ENCODE peak calls at places on chromosomes 11 and 22, in five cellular contexts. I, S, H, A and P are unnamed samples.

GRCh38 chr11:17138562-17138961 is 61.1 kb upstream of the RPS13 start:
- DNase-seq in I (no peak), S (no peak), H (no peak), A (no peak), P (no peak)

GRCh38 chr22:40414838-40415505 is 44.6 kb downstream of the SGSM3 start:
- DNase-seq in I (peak; percentile 57), S (no peak), H (no peak), A (no peak), P (peak; percentile 66)

GRCh38 chr11:99739464-99740089 is 718.8 kb downstream of the CNTN5 start:
- DNase-seq in I (peak; percentile 22), S (no peak), H (no peak), A (no peak), P (peak; percentile 18)

GRCh38 chr11:88886796-88887195 is 179.0 kb downstream of the GRM5 start:
- DNase-seq in I (peak; percentile 8), S (no peak), H (no peak), A (no peak), P (peak; percentile 14)

GRCh38 chr11:58770627-58771457 is 39.1 kb upstream of the GLYAT start:
- DNase-seq in I (no peak), S (no peak), H (no peak), A (no peak), P (no peak)

GRCh38 chr11:118277312-118277711 is 13.2 kb upstream of the MPZL2 start:
- DNase-seq in I (no peak), S (no peak), H (no peak), A (no peak), P (peak; percentile 13)

GRCh38 chr22:41517172-41518047 is 26.9 kb downstream of the POLR3H start:
- DNase-seq in I (peak; percentile 68), S (peak; percentile 90), H (peak; percentile 80), A (peak; percentile 21), P (peak; percentile 59)

GRCh38 chr11:27239305-27239942 is 123.6 kb downstream of the CCDC34 start:
- DNase-seq in I (no peak), S (no peak), H (no peak), A (no peak), P (no peak)

GRCh38 chr11:27913650-27914049 is 194.3 kb downstream of the KIF18A start:
- DNase-seq in I (no peak), S (no peak), H (no peak), A (no peak), P (no peak)

GRCh38 chr22:26615149-26615548 is 2.7 kb downstream of the CRYBB1 start:
- DNase-seq in I (peak; percentile 63), S (no peak), H (no peak), A (no peak), P (peak; percentile 57)

GRCh38 chr11:80330302-80330701 is 889.5 kb upstream of the TENM4 start:
- DNase-seq in I (no peak), S (no peak), H (no peak), A (no peak), P (no peak)

GRCh38 chr11:67119577-67120391 is 721 bp downstream of the KDM2A start:
- DNase-seq in I (peak; percentile 55), S (no peak), H (no peak), A (peak; percentile 15), P (peak; percentile 62)

GRCh38 chr22:45319319-45319675 is 9.6 kb downstream of the FAM118A start:
- DNase-seq in I (no peak), S (no peak), H (no peak), A (peak; percentile 25), P (no peak)

GRCh38 chr11:111541209-111542061 is 915 bp downstream of the LAYN start:
- DNase-seq in I (peak; percentile 41), S (no peak), H (no peak), A (no peak), P (peak; percentile 43)

GRCh38 chr11:25037431-25037830 is 540.6 kb downstream of the LUZP2 start:
- DNase-seq in I (no peak), S (no peak), H (no peak), A (no peak), P (no peak)

GRCh38 chr11:86021390-86021789 is 47.5 kb downstream of the PICALM start:
- DNase-seq in I (no peak), S (no peak), H (no peak), A (no peak), P (no peak)

GRCh38 chr11:6362185-6362867 is 27.9 kb upstream of the SMPD1 start:
- DNase-seq in I (no peak), S (no peak), H (no peak), A (no peak), P (no peak)

GRCh38 chr11:45451766-45452440 is 165.8 kb upstream of the SYT13 start:
- DNase-seq in I (no peak), S (no peak), H (no peak), A (no peak), P (no peak)

GRCh38 chr11:57913713-57914704 is 109.7 kb upstream of the OR9Q1 start:
- DNase-seq in I (no peak), S (no peak), H (no peak), A (no peak), P (no peak)

GRCh38 chr11:3950996-3951662 is 95.7 kb downstream of the STIM1 start:
- DNase-seq in I (no peak), S (no peak), H (no peak), A (no peak), P (no peak)

GRCh38 chr22:37184380-37184755 is 3.7 kb downstream of the C1QTNF6 start:
- DNase-seq in I (no peak), S (no peak), H (no peak), A (no peak), P (no peak)

GRCh38 chr22:39087881-39088687 is 9.0 kb upstream of the APOBEC3H start:
- DNase-seq in I (no peak), S (no peak), H (no peak), A (no peak), P (no peak)

GRCh38 chr11:74443071-74443864 is 24.1 kb downstream of the KCNE3 start:
- DNase-seq in I (no peak), S (no peak), H (no peak), A (no peak), P (no peak)

GRCh38 chr11:100753144-100753543 is 66.1 kb downstream of the ARHGAP42 start:
- DNase-seq in I (no peak), S (no peak), H (no peak), A (no peak), P (no peak)

GRCh38 chr11:67371549-67372231 is 1.7 kb downstream of the CLCF1 start:
- DNase-seq in I (peak; percentile 70), S (no peak), H (no peak), A (peak; percentile 19), P (peak; percentile 76)

GRCh38 chr22:46652930-46653331 is 32.7 kb downstream of the GRAMD4 start:
- DNase-seq in I (no peak), S (no peak), H (no peak), A (no peak), P (no peak)

GRCh38 chr11:126375726-126376125 is 20.2 kb downstream of the ST3GAL4 start:
- DNase-seq in I (no peak), S (no peak), H (no peak), A (no peak), P (no peak)

GRCh38 chr22:36371920-36372319 is 15.8 kb downstream of the MYH9 start:
- DNase-seq in I (no peak), S (no peak), H (no peak), A (no peak), P (no peak)

GRCh38 chr22:41526802-41527799 is 17.2 kb downstream of the POLR3H start:
- DNase-seq in I (peak; percentile 84), S (no peak), H (no peak), A (peak; percentile 71), P (peak; percentile 69)

GRCh38 chr11:130314184-130314748 is 451 bp downstream of the ZBTB44 start:
- DNase-seq in I (peak; percentile 81), S (peak; percentile 86), H (peak; percentile 77), A (peak; percentile 76), P (peak; percentile 87)

GRCh38 chr11:14954581-14954980 is 17.6 kb downstream of the CALCA start:
- DNase-seq in I (no peak), S (no peak), H (no peak), A (no peak), P (no peak)

GRCh38 chr22:36986242-36986821 is 32.9 kb downstream of the TST start:
- DNase-seq in I (no peak), S (no peak), H (no peak), A (peak; percentile 15), P (no peak)

GRCh38 chr11:93407777-93408401 is 77.3 kb downstream of the DEUP1 start:
- DNase-seq in I (no peak), S (no peak), H (no peak), A (no peak), P (no peak)
- TF ChIP-seq CTCF in I (no peak), S (no peak), H (no peak), A (no peak), P (no peak)

GRCh38 chr11:1505480-1505879 is 18.9 kb upstream of the MOB2 start:
- DNase-seq in I (no peak), S (no peak), H (no peak), A (no peak), P (no peak)
- TF ChIP-seq CTCF in I (no peak), S (no peak), H (peak; percentile 26), A (no peak), P (no peak)

GRCh38 chr22:32826537-32826936 is 25.0 kb downstream of the TIMP3 start:
- DNase-seq in I (no peak), S (no peak), H (no peak), A (no peak), P (no peak)

GRCh38 chr22:32820131-32820882 is 18.8 kb downstream of the TIMP3 start:
- DNase-seq in I (no peak), S (no peak), H (no peak), A (no peak), P (no peak)

GRCh38 chr22:32822188-32822877 is 20.8 kb downstream of the TIMP3 start:
- DNase-seq in I (no peak), S (no peak), H (no peak), A (no peak), P (no peak)

GRCh38 chr22:32824531-32825315 is 23.2 kb downstream of the TIMP3 start:
- DNase-seq in I (no peak), S (no peak), H (no peak), A (no peak), P (no peak)

GRCh38 chr22:32823024-32823730 is 21.7 kb downstream of the TIMP3 start:
- DNase-seq in I (peak; percentile 42), S (no peak), H (no peak), A (no peak), P (no peak)
- TF ChIP-seq CTCF in I (peak; percentile 29), S (peak; percentile 49), H (peak; percentile 71), A (no peak), P (peak; percentile 61)

DNA sequence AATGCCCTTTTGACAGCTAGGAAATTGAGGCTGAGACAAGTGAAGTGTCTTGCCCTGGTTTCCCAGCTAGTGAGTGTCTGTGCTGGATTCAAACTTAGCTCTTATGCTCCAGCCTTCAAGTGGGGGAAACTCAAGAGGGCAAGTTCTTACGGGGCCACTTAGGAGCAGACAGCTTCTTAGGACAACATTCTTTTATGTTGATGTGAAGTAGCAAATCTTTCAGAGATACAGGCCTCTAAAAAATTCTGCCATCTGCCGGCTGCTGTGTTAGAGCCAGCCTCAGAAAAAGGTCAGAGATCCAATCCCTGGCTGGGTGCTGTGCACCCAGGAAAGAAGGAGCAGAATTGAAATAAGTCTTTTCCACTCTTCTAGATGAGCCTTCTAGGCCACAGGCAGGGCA is 26.6 kb downstream of the TIMP3 start:
- DNase-seq in I (no peak), S (no peak), H (no peak), A (no peak), P (no peak)
- TF ChIP-seq CTCF in I (no peak), S (peak; percentile 15), H (no peak), A (no peak), P (no peak)